ENCODE peak calls at places on chromosomes 4 and X, in seven cellular contexts. K is OCI-LY7, C is stomach, F is fibroblast of lung, X is heart left ventricle, D is epithelial cell of esophagus, M is lower leg skin. P is an unnamed sample.

GRCh38 chrX:44872319-44872816 is 620 bp upstream of the KDM6A start:
- DNase-seq in M (peak; percentile 16), D (peak; percentile 22), F (no peak), K (no peak), C (peak; percentile 61), X (peak; percentile 65), P (no peak)

GRCh38 chr4:15007201-15007600 is 4.9 kb downstream of the CPEB2 start:
- DNase-seq in M (no peak), D (no peak), K (no peak), X (no peak), C (no peak), F (no peak), P (no peak)

GRCh38 chr4:132275583-132276121 is 873.4 kb upstream of the PCDH10 start:
- DNase-seq in M (no peak), X (no peak), K (no peak), D (peak; percentile 39), F (no peak), C (no peak), P (no peak)

GRCh38 chrX:119602701-119603255 is 3.4 kb downstream of the NKRF start:
- DNase-seq in D (peak; percentile 16), F (no peak), M (no peak), K (no peak), X (no peak), C (no peak), P (no peak)

GRCh38 chr4:167308876-167309275 is 74.6 kb upstream of the SPOCK3 start:
- DNase-seq in D (no peak), K (no peak), X (no peak), M (no peak), C (no peak), F (no peak), P (no peak)

GRCh38 chr4:113901994-113902787 is 77.3 kb downstream of the ARSJ start:
- DNase-seq in X (no peak), K (no peak), C (peak; percentile 86), F (no peak), D (peak; percentile 14), M (no peak), P (no peak)

GRCh38 chr4:163048447-163048846 is 118.2 kb downstream of the NAF1 start:
- DNase-seq in D (peak; percentile 52), F (peak; percentile 3), C (peak; percentile 26), M (no peak), K (peak; percentile 44), X (no peak), P (peak; percentile 47)

GRCh38 chr4:185849543-185850185 is 37.7 kb upstream of the SORBS2 start:
- DNase-seq in C (no peak), F (peak; percentile 84), M (peak; percentile 61), X (no peak), D (no peak), K (no peak), P (no peak)

GRCh38 chrX:10230222-10230621 is 73.4 kb downstream of the CLCN4 start:
- DNase-seq in F (no peak), D (no peak), M (no peak), X (no peak), C (no peak), K (no peak), P (no peak)

GRCh38 chr4:46432923-46433322 is 43.0 kb upstream of the GABRA2 start:
- DNase-seq in F (peak; percentile 78), M (no peak), D (peak; percentile 6), X (no peak), C (no peak), K (no peak), P (no peak)

GRCh38 chr4:80197132-80197573 is at the start of gene PRDM8:
- DNase-seq in D (peak; percentile 19), K (no peak), X (no peak), M (no peak), C (no peak), F (no peak), P (no peak)

GRCh38 chr4:144734522-144734921 is 88.6 kb downstream of the HHIP start:
- DNase-seq in C (no peak), M (no peak), K (no peak), F (peak; percentile 23), X (no peak), D (peak; percentile 86), P (no peak)

GRCh38 chr4:166594326-166594946 is 639.9 kb downstream of the SPOCK3 start:
- DNase-seq in D (peak; percentile 74), F (peak; percentile 16), C (peak; percentile 37), M (no peak), X (no peak), K (peak; percentile 0), P (peak; percentile 74)

GRCh38 chr4:74531952-74532794 is 87.2 kb downstream of the AREG start:
- DNase-seq in K (peak; percentile 22), X (no peak), D (peak; percentile 87), M (no peak), F (peak; percentile 98), C (no peak), P (peak; percentile 68)

GRCh38 chrX:150308532-150309157 is 54.5 kb upstream of the MAMLD1 start:
- DNase-seq in F (no peak), D (no peak), X (no peak), M (no peak), C (no peak), K (no peak), P (no peak)

GRCh38 chr4:36082817-36083216 is 161.5 kb downstream of the ARAP2 start:
- DNase-seq in K (no peak), M (no peak), D (no peak), X (no peak), C (no peak), F (no peak), P (no peak)

GRCh38 chr4:77073106-77073858 is 2.5 kb downstream of the CCNI start:
- DNase-seq in M (no peak), X (no peak), D (peak; percentile 51), F (peak; percentile 61), K (peak; percentile 8), C (no peak), P (no peak)

DNA sequence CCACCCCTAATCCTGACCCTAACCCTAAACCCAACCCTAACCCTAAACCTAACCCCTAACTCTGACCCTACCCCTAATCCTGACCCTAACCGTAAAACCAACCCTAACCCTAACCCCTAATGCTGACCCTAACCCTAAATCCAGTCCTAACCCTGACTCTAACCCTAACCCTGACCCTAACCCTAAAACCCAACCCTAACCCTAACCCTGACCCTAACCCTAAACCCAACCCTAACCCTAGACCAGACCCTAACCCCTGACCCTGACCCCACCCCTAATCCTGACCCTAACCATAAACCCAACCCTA is 708 bp upstream of the PCGF3 start:
- DNase-seq in X (no peak), C (no peak), M (no peak), F (no peak), K (no peak), D (no peak), P (no peak)
- H3K4me3 ChIP-seq in X (peak overlapping the region; percentile 79), C (peak overlapping the region; percentile 86), M (no peak overlapping the region), F (no peak overlapping the region), K (peak overlapping the region; percentile 82), D (peak overlapping the region; percentile 44), P (peak overlapping the region; percentile 50)

GRCh38 chrX:153883163-153883843 is 2.7 kb downstream of the L1CAM start:
- DNase-seq in F (no peak), K (no peak), M (no peak), C (no peak), X (peak; percentile 18), D (no peak), P (no peak)

GRCh38 chrX:153886915-153887314 is 942 bp upstream of the L1CAM start:
- DNase-seq in C (no peak), M (no peak), X (peak; percentile 13), F (no peak), K (no peak), D (no peak), P (no peak)

GRCh38 chrX:153884136-153885076 is 1.6 kb downstream of the L1CAM start:
- DNase-seq in F (no peak), D (peak; percentile 20), C (no peak), X (peak; percentile 27), K (no peak), M (no peak), P (no peak)

GRCh38 chrX:153885968-153886903 is at the start of gene L1CAM:
- DNase-seq in C (no peak), F (no peak), K (no peak), D (peak; percentile 17), M (no peak), X (peak; percentile 21), P (no peak)

GRCh38 chrX:153885208-153885787 is 675 bp downstream of the L1CAM start:
- DNase-seq in M (no peak), X (peak; percentile 14), D (no peak), C (no peak), K (no peak), F (no peak), P (no peak)
- TF ChIP-seq CTCF in M (no peak), X (no peak), D (no peak), C (no peak), K (no peak), F (no peak), P (no peak)

GRCh38 chr4:143564472-143564871 is 51.0 kb downstream of the SMARCA5 start:
- DNase-seq in K (no peak), M (no peak), X (no peak), F (no peak), C (no peak), D (no peak), P (no peak)

GRCh38 chr4:143555676-143556075 is 42.2 kb downstream of the SMARCA5 start:
- DNase-seq in M (no peak), D (peak; percentile 66), F (no peak), K (no peak), X (no peak), C (no peak), P (no peak)

GRCh38 chr4:143558286-143558685 is 44.8 kb downstream of the SMARCA5 start:
- DNase-seq in F (no peak), M (no peak), K (no peak), X (no peak), C (no peak), D (no peak), P (no peak)

GRCh38 chr4:143558823-143559756 is 45.6 kb downstream of the SMARCA5 start:
- DNase-seq in X (peak; percentile 75), C (peak; percentile 78), F (peak; percentile 66), K (peak; percentile 38), M (peak; percentile 20), D (peak; percentile 63), P (peak; percentile 83)

GRCh38 chr4:143559757-143560147 is 46.2 kb downstream of the SMARCA5 start:
- DNase-seq in D (no peak), X (peak; percentile 58), K (no peak), M (no peak), C (no peak), F (no peak), P (peak; percentile 49)
- H3K4me3 ChIP-seq in D (peak overlapping the region; percentile 72), X (peak overlapping the region; percentile 66), K (no peak overlapping the region), M (peak overlapping the region; percentile 59), C (peak overlapping the region; percentile 68), F (peak overlapping the region; percentile 49), P (peak overlapping the region; percentile 86)

DNA sequence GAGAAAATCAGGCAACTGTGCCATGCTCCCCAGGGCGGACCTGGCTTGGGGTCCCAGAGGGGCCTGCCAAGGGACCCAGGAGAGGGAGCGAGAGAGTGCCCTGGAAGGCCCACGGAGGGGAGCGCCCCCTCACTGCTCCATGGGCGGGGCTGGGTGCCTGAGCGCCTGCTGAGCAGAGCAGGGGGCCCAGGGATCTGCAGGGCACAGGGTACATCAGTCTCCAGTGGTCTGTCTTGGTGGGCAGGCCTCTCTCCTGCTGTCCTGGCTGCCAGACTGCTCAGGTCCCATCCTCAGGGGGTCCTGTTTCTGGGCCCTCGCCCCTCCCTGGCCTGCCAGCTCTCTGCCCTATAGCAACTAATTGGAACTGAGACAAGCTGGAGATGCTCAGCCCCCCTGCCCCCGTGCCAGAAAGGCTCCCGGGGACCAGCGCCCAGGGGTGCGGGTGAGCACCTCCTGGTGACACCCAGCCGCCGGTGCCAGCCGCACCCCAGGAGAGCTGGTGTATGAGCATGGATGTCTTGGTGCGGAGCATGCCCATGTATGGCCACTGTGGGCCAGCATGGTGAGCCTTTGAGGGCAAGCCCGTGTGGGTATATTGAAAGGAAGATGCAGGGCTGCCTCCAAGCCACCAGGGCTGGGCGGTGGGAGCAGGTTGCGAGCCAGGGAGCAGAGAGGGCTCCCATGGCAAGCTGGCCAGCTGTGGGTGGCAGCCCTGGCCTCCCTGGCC is 1.3 kb downstream of the BGN start:
- DNase-seq in K (no peak), D (no peak), C (no peak), X (no peak), M (no peak), F (no peak), P (no peak)
- TF ChIP-seq CTCF in K (no peak), D (no peak), C (no peak), X (no peak), M (no peak), F (no peak), P (no peak)